ENCODE peak calls at places on chromosomes 7 and 10, in four cellular contexts. O, U, I and H are unnamed samples.

GRCh38 chr10:33655165-33655815 is 320.8 kb upstream of the NRP1 start:
- DNase-seq in O (no peak), U (no peak), I (no peak), H (no peak)

GRCh38 chr7:123998921-123999320 is 33.9 kb downstream of the TMEM229A start:
- DNase-seq in O (no peak), U (no peak), I (no peak), H (no peak)

GRCh38 chr10:24617771-24618396 is 105.8 kb downstream of the ARHGAP21 start:
- DNase-seq in O (peak), U (no peak), I (peak), H (no peak)

GRCh38 chr7:31003097-31003496 is 39.3 kb downstream of the GHRHR start:
- DNase-seq in O (no peak), U (no peak), I (no peak), H (no peak)

GRCh38 chr10:43137701-43137970 is 609 bp upstream of the CSGALNACT2 start:
- DNase-seq in O (peak), U (no peak), I (peak), H (no peak)

GRCh38 chr7:1571261-1571650 is 1.4 kb upstream of the PSMG3 start:
- DNase-seq in O (no peak), U (no peak), I (peak), H (no peak)

GRCh38 chr10:124971276-124971675 is 29.4 kb downstream of the ZRANB1 start:
- DNase-seq in O (no peak), U (no peak), I (no peak), H (no peak)

GRCh38 chr7:363626-364025 is 73.7 kb downstream of the FOXL3 start:
- DNase-seq in O (no peak), U (no peak), I (peak), H (peak)

GRCh38 chr10:131198843-131199242 is 112.7 kb downstream of the TCERG1L start:
- DNase-seq in O (no peak), U (no peak), I (no peak), H (no peak)

DNA sequence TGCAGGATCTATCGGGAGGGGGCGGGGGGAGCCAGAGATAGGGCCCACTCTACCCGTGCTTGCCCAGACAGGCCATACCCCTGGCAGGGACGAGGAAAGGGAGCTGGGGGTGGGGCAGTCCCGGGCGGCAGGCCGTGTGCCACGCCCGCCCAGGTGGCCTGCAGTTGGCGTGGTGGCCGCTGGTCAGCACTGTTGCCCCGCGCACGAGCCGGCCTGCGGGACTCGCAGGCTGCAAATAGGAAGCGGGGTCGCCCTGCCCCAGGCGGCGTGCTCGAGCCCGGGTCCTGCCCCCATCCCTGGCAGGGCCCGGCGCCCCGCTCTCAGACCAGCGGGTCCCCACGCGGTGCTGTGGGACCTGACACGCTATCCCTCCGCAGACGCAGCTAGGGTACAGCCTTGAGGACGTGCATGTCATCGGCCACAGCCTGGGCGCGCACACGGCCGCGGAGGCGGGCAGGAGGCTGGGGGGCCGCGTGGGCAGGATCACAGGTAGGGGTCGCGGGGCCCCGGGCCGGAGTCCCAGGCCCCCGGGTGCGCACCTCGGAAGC is 6.7 kb downstream of the PNLIPRP2 start:
- DNase-seq in O (peak), U (no peak), I (no peak), H (no peak)
- TF ChIP-seq CTCF in O (peak), U (peak), I (peak), H (no peak)

GRCh38 chr7:127252736-127253288 is at the start of gene GRM8:
- DNase-seq in O (peak), U (no peak), I (peak), H (no peak)
- TF ChIP-seq CTCF in O (no peak), U (no peak), I (no peak), H (no peak)

DNA sequence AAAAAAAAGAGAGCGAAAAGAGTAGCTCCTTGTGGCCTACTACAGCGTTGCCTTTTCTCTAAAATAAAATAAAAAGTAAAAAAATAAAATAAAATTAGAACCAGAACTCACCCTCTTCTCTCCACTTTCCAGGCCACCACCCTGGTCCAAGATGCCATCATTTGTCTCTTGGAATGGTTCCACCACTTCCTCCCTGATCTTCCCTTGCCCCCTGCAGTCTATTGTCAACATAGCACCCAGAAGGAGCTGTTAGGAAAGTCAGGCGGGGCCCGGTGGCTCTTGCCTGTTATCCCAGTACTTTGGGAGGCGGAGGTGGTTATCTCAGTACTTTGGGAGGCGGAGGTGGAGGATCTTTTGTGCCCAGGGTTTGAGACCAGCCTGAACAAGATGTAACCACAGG is 7.6 kb upstream of the GRID2IP start:
- DNase-seq in O (no peak), U (peak), I (no peak), H (no peak)
- TF ChIP-seq CTCF in O (peak), U (peak), I (peak), H (peak)

GRCh38 chr10:102808380-102808779 is 28.8 kb downstream of the CYP17A1 start:
- DNase-seq in O (no peak), U (no peak), I (no peak), H (no peak)

GRCh38 chr10:102813017-102813541 is 24.1 kb downstream of the CYP17A1 start:
- DNase-seq in O (no peak), U (no peak), I (no peak), H (no peak)

GRCh38 chr10:102811346-102811745 is 25.9 kb downstream of the CYP17A1 start:
- DNase-seq in O (no peak), U (no peak), I (no peak), H (no peak)

GRCh38 chr10:102812213-102812876 is 24.9 kb downstream of the CYP17A1 start:
- DNase-seq in O (no peak), U (no peak), I (no peak), H (peak)

DNA sequence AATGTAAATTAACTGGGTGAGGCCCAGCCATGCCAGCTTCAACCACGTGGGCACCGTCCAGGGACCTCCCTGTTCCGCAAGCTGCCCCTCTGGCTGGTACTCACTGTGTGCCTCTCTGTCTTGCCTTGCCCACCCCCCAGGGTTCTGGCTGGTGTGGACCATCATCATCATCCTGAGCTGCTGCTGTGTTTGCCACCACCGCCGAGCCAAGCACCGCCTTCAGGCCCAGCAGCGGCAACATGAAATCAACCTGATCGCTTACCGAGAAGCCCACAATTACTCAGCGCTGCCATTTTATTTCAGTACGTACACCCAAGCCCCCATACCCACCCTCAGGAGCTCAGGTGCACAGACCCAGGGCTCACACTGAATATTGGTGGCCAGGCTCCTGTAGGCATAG is 27.5 kb downstream of the CYP17A1 start:
- DNase-seq in O (no peak), U (no peak), I (no peak), H (no peak)
- TF ChIP-seq CTCF in O (no peak), U (no peak), I (no peak), H (no peak)

GRCh38 chr7:18087687-18088078 is 60.0 kb upstream of the PRPS1L1 start:
- DNase-seq in O (no peak), U (no peak), I (no peak), H (no peak)

GRCh38 chr7:18082169-18082568 is 54.5 kb upstream of the PRPS1L1 start:
- DNase-seq in O (no peak), U (no peak), I (no peak), H (no peak)

GRCh38 chr7:18081617-18082016 is 54.0 kb upstream of the PRPS1L1 start:
- DNase-seq in O (no peak), U (no peak), I (no peak), H (no peak)

GRCh38 chr7:18087031-18087686 is 59.5 kb upstream of the PRPS1L1 start:
- DNase-seq in O (peak), U (no peak), I (no peak), H (no peak)

GRCh38 chr7:18086165-18087030 is 58.8 kb upstream of the PRPS1L1 start:
- DNase-seq in O (peak), U (no peak), I (peak), H (no peak)
- TF ChIP-seq CTCF in O (peak), U (no peak), I (no peak), H (no peak)

GRCh38 chr7:89927762-89928161 is 226.5 kb upstream of the STEAP1 start:
- DNase-seq in O (no peak), U (no peak), I (no peak), H (no peak)
- TF ChIP-seq CTCF in O (no peak), U (no peak), I (no peak), H (no peak)

GRCh38 chr7:43753401-43753800 is 5.1 kb upstream of the BLVRA start:
- DNase-seq in O (no peak), U (no peak), I (no peak), H (no peak)

GRCh38 chr7:43756368-43757072 is 2.0 kb upstream of the BLVRA start:
- DNase-seq in O (no peak), U (peak), I (no peak), H (no peak)

GRCh38 chr7:43752411-43752810 is 6.1 kb upstream of the BLVRA start:
- DNase-seq in O (no peak), U (no peak), I (no peak), H (no peak)

GRCh38 chr7:43754596-43754995 is 3.9 kb upstream of the BLVRA start:
- DNase-seq in O (no peak), U (no peak), I (no peak), H (no peak)

GRCh38 chr7:43753843-43754242 is 4.6 kb upstream of the BLVRA start:
- DNase-seq in O (no peak), U (no peak), I (no peak), H (no peak)
- TF ChIP-seq CTCF in O (no peak), U (peak), I (no peak), H (peak)

GRCh38 chr10:127813290-127813689 is 76.3 kb downstream of the FOXI2 start:
- DNase-seq in O (no peak), U (no peak), I (no peak), H (no peak)
- TF ChIP-seq CTCF in O (peak), U (no peak), I (no peak), H (no peak)

GRCh38 chr7:158740657-158741293 is 36.2 kb upstream of the NCAPG2 start:
- DNase-seq in O (no peak), U (peak), I (no peak), H (no peak)
- TF ChIP-seq CTCF in O (no peak), U (no peak), I (no peak), H (no peak)